ENCODE peak calls at places on chromosomes 11 and 22, in eight cellular contexts. N, S, O, X, K, T, P and L are unnamed samples.

GRCh38 chr22:38428714-38429113 is 26.3 kb downstream of the KCNJ4 start:
- DNase-seq in N (no peak), S (no peak), O (no peak), X (no peak), K (no peak), T (no peak), P (no peak), L (no peak)

GRCh38 chr22:23767673-23768548 is at the start of gene CHCHD10:
- DNase-seq in N (peak; percentile 73), S (peak; percentile 89), O (peak; percentile 74), X (peak; percentile 68), K (no peak), T (peak; percentile 87), P (peak; percentile 90), L (peak; percentile 71)

GRCh38 chr11:108574675-108575074 is 18.9 kb downstream of the EXPH5 start:
- DNase-seq in N (no peak), S (no peak), O (no peak), X (no peak), K (no peak), T (no peak), P (no peak), L (no peak)

GRCh38 chr11:19472679-19473078 is 231.9 kb upstream of the E2F8 start:
- DNase-seq in N (no peak), S (no peak), O (no peak), X (no peak), K (no peak), T (no peak), P (no peak), L (no peak)

GRCh38 chr11:35352107-35352888 is 67.1 kb downstream of the SLC1A2 start:
- DNase-seq in N (no peak), S (no peak), O (no peak), X (no peak), K (no peak), T (peak; percentile 33), P (no peak), L (no peak)

GRCh38 chr22:41528132-41528766 is 16.0 kb downstream of the POLR3H start:
- DNase-seq in N (no peak), S (no peak), O (no peak), X (no peak), K (no peak), T (no peak), P (no peak), L (no peak)

GRCh38 chr11:131666006-131666405 is 295.6 kb downstream of the NTM start:
- DNase-seq in N (no peak), S (no peak), O (no peak), X (no peak), K (no peak), T (no peak), P (no peak), L (no peak)

GRCh38 chr11:47047972-47048371 is 111.4 kb downstream of the CSTPP1 start:
- DNase-seq in N (no peak), S (no peak), O (no peak), X (no peak), K (no peak), T (no peak), P (no peak), L (no peak)

GRCh38 chr11:31986201-31986889 is 104.5 kb upstream of the RCN1 start:
- DNase-seq in N (no peak), S (no peak), O (no peak), X (no peak), K (no peak), T (no peak), P (no peak), L (no peak)

GRCh38 chr11:121754603-121755002 is 301.8 kb upstream of the SORL1-AS1 start:
- DNase-seq in N (no peak), S (no peak), O (peak; percentile 76), X (peak; percentile 43), K (no peak), T (no peak), P (no peak), L (no peak)

GRCh38 chr11:19777342-19778102 is 64.9 kb downstream of the NAV2 start:
- DNase-seq in N (no peak), S (no peak), O (no peak), X (no peak), K (no peak), T (peak; percentile 26), P (no peak), L (no peak)

GRCh38 chr11:9142732-9143131 is 51.3 kb upstream of the SCUBE2 start:
- DNase-seq in N (no peak), S (no peak), O (no peak), X (no peak), K (no peak), T (no peak), P (no peak), L (no peak)

GRCh38 chr22:40026641-40027040 is 31.9 kb downstream of the FAM83F start:
- DNase-seq in N (no peak), S (no peak), O (no peak), X (no peak), K (no peak), T (no peak), P (no peak), L (no peak)

GRCh38 chr11:67507242-67507890 is 596 bp downstream of the CDK2AP2 start:
- DNase-seq in N (no peak), S (no peak), O (peak; percentile 62), X (peak; percentile 34), K (no peak), T (no peak), P (peak; percentile 89), L (no peak)

GRCh38 chr11:72821920-72822799 is 7.9 kb downstream of the ATG16L2 start:
- DNase-seq in N (peak; percentile 71), S (peak; percentile 90), O (peak; percentile 66), X (peak; percentile 73), K (peak; percentile 88), T (peak; percentile 95), P (peak; percentile 92), L (peak; percentile 72)

GRCh38 chr22:29570912-29571549 is 9.9 kb downstream of the NIPSNAP1 start:
- DNase-seq in N (no peak), S (no peak), O (no peak), X (no peak), K (no peak), T (no peak), P (no peak), L (no peak)

GRCh38 chr11:103907548-103908455 is 128.6 kb upstream of the DDI1 start:
- DNase-seq in N (no peak), S (no peak), O (no peak), X (no peak), K (no peak), T (no peak), P (no peak), L (no peak)

GRCh38 chr22:32354360-32355351 is 3.0 kb upstream of the RFPL3 start:
- DNase-seq in N (no peak), S (no peak), O (no peak), X (no peak), K (no peak), T (no peak), P (no peak), L (no peak)

GRCh38 chr22:34395370-34395769 is 475.1 kb upstream of the LARGE1 start:
- DNase-seq in N (no peak), S (no peak), O (no peak), X (no peak), K (no peak), T (no peak), P (no peak), L (no peak)

DNA sequence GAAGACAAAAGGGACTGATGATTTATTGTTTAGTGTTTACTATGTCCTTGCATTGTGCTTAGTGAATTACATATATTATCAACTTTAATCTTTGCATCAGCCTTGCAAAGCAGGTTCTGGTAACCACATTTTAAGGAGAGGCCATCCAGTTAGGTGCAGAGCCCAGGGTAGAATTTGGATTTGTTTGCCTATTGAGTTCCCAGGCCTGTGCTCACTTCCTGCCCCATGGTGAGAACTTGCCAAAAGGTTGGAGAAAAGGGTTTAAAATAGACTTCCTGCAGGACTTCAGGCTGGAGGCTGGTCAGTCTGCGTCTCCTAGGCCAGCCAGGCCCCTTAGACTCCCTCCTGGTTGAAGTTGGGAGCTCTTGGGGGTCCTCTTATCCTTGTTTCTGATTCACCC is 72.1 kb downstream of the ATXN10 start:
- DNase-seq in N (no peak), S (no peak), O (no peak), X (no peak), K (no peak), T (no peak), P (no peak), L (no peak)
- H3K27ac ChIP-seq in N (no peak overlapping the region), S (peak overlapping the region; percentile 37), O (no peak overlapping the region), X (peak overlapping the region; percentile 54), K (no peak overlapping the region), T (no peak overlapping the region), P (no peak overlapping the region), L (no peak overlapping the region)

GRCh38 chr22:17888855-17889254 is 114.6 kb upstream of the BID start:
- DNase-seq in N (no peak), S (no peak), O (no peak), X (no peak), K (no peak), T (no peak), P (no peak), L (no peak)
- H3K27ac ChIP-seq in N (no peak overlapping the region), S (no peak overlapping the region), O (peak overlapping the region; percentile 27), X (no peak overlapping the region), K (no peak overlapping the region), T (no peak overlapping the region), P (no peak overlapping the region), L (no peak overlapping the region)

GRCh38 chr22:49893025-49893424 is 25.2 kb downstream of the ALG12 start:
- DNase-seq in N (no peak), S (no peak), O (no peak), X (no peak), K (no peak), T (no peak), P (no peak), L (no peak)

GRCh38 chr22:49896201-49896600 is 22.0 kb downstream of the ALG12 start:
- DNase-seq in N (no peak), S (no peak), O (no peak), X (no peak), K (no peak), T (no peak), P (no peak), L (no peak)

GRCh38 chr22:49889071-49889470 is 29.2 kb downstream of the ALG12 start:
- DNase-seq in N (no peak), S (no peak), O (no peak), X (no peak), K (no peak), T (no peak), P (no peak), L (no peak)

GRCh38 chr22:49894321-49895072 is 23.7 kb downstream of the ALG12 start:
- DNase-seq in N (no peak), S (no peak), O (no peak), X (no peak), K (no peak), T (no peak), P (no peak), L (no peak)

GRCh38 chr22:49892226-49892899 is 25.9 kb downstream of the ALG12 start:
- DNase-seq in N (no peak), S (no peak), O (no peak), X (no peak), K (no peak), T (no peak), P (no peak), L (no peak)
- H3K27ac ChIP-seq in N (no peak overlapping the region), S (no peak overlapping the region), O (no peak overlapping the region), X (no peak overlapping the region), K (no peak overlapping the region), T (no peak overlapping the region), P (no peak overlapping the region), L (no peak overlapping the region)

DNA sequence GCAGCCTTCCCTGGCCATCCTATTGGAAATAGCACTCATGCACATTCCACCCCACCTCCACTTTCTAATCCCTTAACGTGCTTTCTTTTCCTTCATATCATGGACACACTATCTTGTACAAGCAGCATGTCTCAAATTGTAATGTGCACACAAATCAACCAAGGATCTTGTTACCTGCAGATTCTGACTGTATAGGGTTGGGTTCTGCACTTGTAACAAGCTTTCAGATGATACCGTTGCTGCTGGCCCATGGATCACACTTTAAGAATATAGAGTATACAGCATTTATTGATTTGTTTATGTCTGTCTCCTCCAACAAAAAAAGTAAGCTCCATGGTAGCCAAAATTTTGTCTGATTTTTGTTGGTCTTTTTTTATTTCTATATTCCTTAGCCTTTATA is 32.4 kb upstream of the POU2AF1 start:
- DNase-seq in N (no peak), S (no peak), O (no peak), X (no peak), K (no peak), T (no peak), P (no peak), L (no peak)
- H3K27ac ChIP-seq in N (no peak overlapping the region), S (no peak overlapping the region), O (no peak overlapping the region), X (no peak overlapping the region), K (no peak overlapping the region), T (no peak overlapping the region), P (no peak overlapping the region), L (no peak overlapping the region)